ENCODE peak calls at places on chromosomes 1 and 21, in seven cellular contexts. T, B, X, L, N, P and C are unnamed samples.
A peak's percentile ranks its signal among the peaks of the same experiment; 100 is the strongest.

GRCh38 chr1:159229486-159229885 is 24.8 kb downstream of the ACKR1 start:
- DNase-seq in T (no peak), B (no peak), X (no peak), L (no peak), N (no peak), P (no peak), C (no peak)

GRCh38 chr1:202684716-202685115 is 25.5 kb downstream of the SYT2 start:
- DNase-seq in T (no peak), B (no peak), X (no peak), L (no peak), N (no peak), P (no peak), C (no peak)

GRCh38 chr1:204319462-204319861 is 40.3 kb downstream of the PLEKHA6 start:
- DNase-seq in T (no peak), B (peak; percentile 91), X (peak; percentile 15), L (no peak), N (no peak), P (no peak), C (peak; percentile 85)

GRCh38 chr1:225435957-225436392 is 8.1 kb upstream of the LBR start:
- DNase-seq in T (no peak), B (no peak), X (no peak), L (no peak), N (no peak), P (no peak), C (no peak)

GRCh38 chr21:26165331-26165730 is 5.2 kb downstream of the APP start:
- DNase-seq in T (no peak), B (peak; percentile 55), X (no peak), L (no peak), N (no peak), P (no peak), C (no peak)

GRCh38 chr21:39079617-39080016 is 103.6 kb downstream of the PSMG1 start:
- DNase-seq in T (no peak), B (no peak), X (no peak), L (no peak), N (no peak), P (peak; percentile 85), C (no peak)

GRCh38 chr1:212012034-212012740 is 23.2 kb downstream of the INTS7 start:
- DNase-seq in T (peak; percentile 60), B (peak; percentile 61), X (peak; percentile 78), L (peak; percentile 44), N (peak; percentile 82), P (peak; percentile 71), C (no peak)

GRCh38 chr1:228781161-228781771 is 46.0 kb downstream of the RHOU start:
- DNase-seq in T (no peak), B (no peak), X (no peak), L (no peak), N (no peak), P (no peak), C (no peak)

GRCh38 chr1:243420968-243421675 is 165.3 kb downstream of the SDCCAG8 start:
- DNase-seq in T (no peak), B (no peak), X (no peak), L (no peak), N (no peak), P (no peak), C (no peak)

GRCh38 chr1:5369223-5369622 is 623.0 kb downstream of the NPHP4 start:
- DNase-seq in T (no peak), B (no peak), X (no peak), L (no peak), N (no peak), P (peak; percentile 20), C (no peak)

GRCh38 chr1:172468296-172468695 is 24.4 kb upstream of the PIGC start:
- DNase-seq in T (no peak), B (no peak), X (no peak), L (no peak), N (no peak), P (no peak), C (no peak)

GRCh38 chr1:230268371-230269170 is 157.6 kb downstream of the PGBD5 start:
- DNase-seq in T (no peak), B (peak; percentile 23), X (no peak), L (peak; percentile 25), N (peak; percentile 46), P (no peak), C (peak; percentile 38)

GRCh38 chr1:44584167-44584566 is 90.1 kb downstream of the TMEM53 start:
- DNase-seq in T (no peak), B (no peak), X (no peak), L (no peak), N (no peak), P (no peak), C (no peak)

GRCh38 chr1:152442765-152443164 is 28.7 kb upstream of the CRNN start:
- DNase-seq in T (peak; percentile 21), B (peak; percentile 87), X (no peak), L (no peak), N (no peak), P (peak; percentile 89), C (no peak)

GRCh38 chr1:110674337-110675059 is at the start of gene KCNA3:
- DNase-seq in T (no peak), B (no peak), X (peak; percentile 74), L (peak; percentile 45), N (peak; percentile 67), P (no peak), C (no peak)

DNA sequence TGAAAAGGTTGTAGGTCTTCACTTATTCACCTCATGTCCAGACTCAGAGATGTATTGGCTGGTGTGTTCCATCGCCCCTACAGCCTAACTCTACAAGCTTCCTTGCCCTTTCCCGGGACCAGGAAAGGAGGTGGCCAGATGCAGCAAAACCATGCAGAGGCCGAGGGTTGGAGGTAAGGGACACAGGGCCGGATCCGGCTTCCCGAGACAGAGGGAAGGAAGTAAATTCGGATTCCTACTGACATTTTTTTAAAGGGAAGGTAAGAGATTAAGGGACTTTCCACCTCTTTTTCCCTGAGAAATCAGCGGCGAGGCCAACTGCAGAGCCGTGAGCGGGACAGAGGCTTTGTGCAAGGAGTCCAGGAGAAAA is 12.7 kb downstream of the EPHA10 start:
- DNase-seq in T (no peak), B (no peak), X (no peak), L (no peak), N (no peak), P (no peak), C (no peak)
- TF ChIP-seq CTCF in T (no peak), B (no peak), X (no peak), L (no peak), N (no peak), P (no peak), C (no peak)

GRCh38 chr1:183588827-183589226 is 1.4 kb downstream of the NCF2 start:
- DNase-seq in T (no peak), B (no peak), X (no peak), L (no peak), N (peak; percentile 42), P (no peak), C (no peak)

GRCh38 chr1:183590225-183591191 is at the start of gene NCF2:
- DNase-seq in T (no peak), B (peak; percentile 68), X (peak; percentile 77), L (no peak), N (peak; percentile 96), P (no peak), C (no peak)

GRCh38 chr1:183586897-183587296 is 3.4 kb downstream of the NCF2 start:
- DNase-seq in T (no peak), B (no peak), X (no peak), L (no peak), N (no peak), P (no peak), C (no peak)

GRCh38 chr1:183589836-183590224 is 429 bp downstream of the NCF2 start:
- DNase-seq in T (no peak), B (no peak), X (no peak), L (no peak), N (peak; percentile 69), P (no peak), C (no peak)

GRCh38 chr1:183589384-183589783 is 875 bp downstream of the NCF2 start:
- DNase-seq in T (no peak), B (no peak), X (no peak), L (no peak), N (peak; percentile 44), P (no peak), C (no peak)
- TF ChIP-seq CTCF in T (no peak), B (no peak), X (no peak), L (no peak), N (no peak), P (no peak), C (no peak)

GRCh38 chr1:65068202-65069011 is 79.6 kb upstream of the AK4 start:
- DNase-seq in T (no peak), B (peak; percentile 28), X (peak; percentile 41), L (no peak), N (peak; percentile 14), P (no peak), C (no peak)

GRCh38 chr1:65065535-65066378 is 82.2 kb upstream of the AK4 start:
- DNase-seq in T (peak; percentile 59), B (no peak), X (no peak), L (peak; percentile 19), N (no peak), P (no peak), C (no peak)

GRCh38 chr1:65066379-65066765 is 81.6 kb upstream of the AK4 start:
- DNase-seq in T (no peak), B (no peak), X (no peak), L (no peak), N (no peak), P (no peak), C (no peak)

GRCh38 chr1:65067491-65068201 is 80.4 kb upstream of the AK4 start:
- DNase-seq in T (peak; percentile 58), B (peak; percentile 71), X (peak; percentile 73), L (peak; percentile 29), N (peak; percentile 50), P (peak; percentile 89), C (no peak)

DNA sequence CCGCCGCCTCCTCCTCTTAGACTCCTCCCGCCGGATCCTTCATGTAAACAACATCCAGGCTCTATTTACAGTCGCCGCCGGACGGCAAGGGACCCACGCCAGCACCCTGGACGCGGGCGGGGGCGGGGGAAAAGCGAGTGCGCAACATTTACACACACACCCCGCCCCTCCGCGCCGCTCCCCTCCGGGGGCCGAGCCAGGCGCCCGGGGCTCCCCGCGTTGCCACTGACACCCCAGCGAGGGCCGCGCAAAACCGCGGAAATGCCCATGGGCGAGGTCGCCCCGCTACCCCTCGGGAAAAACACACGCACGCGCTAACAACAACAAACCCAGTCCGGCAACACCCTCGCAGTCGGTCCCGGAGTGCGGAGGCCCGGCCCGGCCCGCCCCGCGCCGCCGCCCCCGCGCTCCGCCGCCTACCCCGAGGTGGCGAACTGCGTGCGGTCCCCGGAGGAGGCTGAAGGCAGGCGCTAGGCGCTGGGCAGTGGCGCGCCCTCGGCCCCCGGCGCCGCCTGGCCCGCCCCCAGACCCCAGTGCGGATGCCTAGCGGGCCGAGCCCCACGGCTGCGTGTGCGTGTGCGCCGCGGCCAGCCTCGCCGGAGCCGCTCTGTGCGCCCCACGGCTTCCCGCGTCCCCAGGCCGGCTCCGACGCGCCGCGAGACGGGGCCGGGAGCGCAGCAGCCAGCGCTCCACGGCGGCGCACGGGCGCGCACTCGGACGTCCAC is 81.1 kb upstream of the AK4 start:
- DNase-seq in T (peak; percentile 91), B (peak; percentile 45), X (peak; percentile 76), L (peak; percentile 47), N (peak; percentile 49), P (peak; percentile 98), C (no peak)
- TF ChIP-seq CTCF in T (no peak), B (no peak), X (no peak), L (no peak), N (no peak), P (no peak), C (no peak)

DNA sequence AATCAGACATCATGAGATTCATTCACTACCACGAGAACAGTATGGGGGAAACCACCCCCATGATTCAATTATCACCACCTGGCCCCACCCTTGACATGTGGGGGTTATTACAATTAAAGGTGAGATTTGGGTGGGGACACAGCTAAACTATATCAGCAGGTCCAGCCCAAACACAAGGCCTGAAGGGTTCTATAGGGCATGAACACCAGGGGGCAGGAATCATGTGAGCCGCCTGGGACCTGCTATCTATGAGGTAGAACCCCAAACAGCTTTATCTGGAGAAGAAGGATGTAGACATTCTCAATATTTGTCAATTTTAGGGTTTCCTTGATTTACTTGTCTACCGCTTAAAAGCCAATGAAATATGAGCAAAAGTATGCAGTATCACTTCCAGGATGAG is 294.9 kb upstream of the DEPDC1 start:
- DNase-seq in T (no peak), B (no peak), X (no peak), L (no peak), N (no peak), P (no peak), C (no peak)
- TF ChIP-seq CTCF in T (no peak), B (no peak), X (no peak), L (no peak), N (peak; percentile 6), P (no peak), C (no peak)